ENCODE peak calls at places on chromosomes 11 and 22, in ten cellular contexts. G is A549, T is Caco-2, S is fibroblast of villous mesenchyme, K is HTR-8/SVneo, N is EL, Q is skeletal muscle cell, R is activated T-cell treated with anti-CD3 and anti-CD28 coated beads for 48 hours, J is glutamatergic neuron, D is WTC11. H is an unnamed sample.

GRCh38 chr11:132123854-132124835 is 753.7 kb downstream of the NTM start:
- DNase-seq in G (no peak), T (no peak), S (no peak), K (no peak), N (no peak), Q (no peak), R (no peak), J (no peak), D (peak), H (no peak)

GRCh38 chr22:30204742-30205111 is 41.8 kb downstream of the LIF start:
- DNase-seq in G (no peak), T (no peak), S (peak), K (no peak), N (peak), Q (peak), R (no peak), J (no peak), D (no peak), H (no peak)

GRCh38 chr22:50622723-50623327 is 5.1 kb downstream of the ARSA start:
- DNase-seq in G (no peak), T (peak), S (no peak), K (no peak), N (no peak), Q (no peak), R (no peak), J (no peak), D (no peak), H (peak)

GRCh38 chr11:58578136-58578634 is 678 bp upstream of the ZFP91 start:
- DNase-seq in G (peak), T (peak), S (peak), K (peak), N (peak), Q (peak), R (peak), J (peak), D (peak), H (peak)

GRCh38 chr22:46758867-46759290 is 3.6 kb upstream of the TBC1D22A start:
- DNase-seq in G (peak), T (peak), S (peak), K (peak), N (peak), Q (no peak), R (no peak), J (peak), D (peak), H (peak)

GRCh38 chr22:21947040-21948014 is 5.3 kb downstream of the PPM1F start:
- DNase-seq in G (peak), T (no peak), S (peak), K (no peak), N (peak), Q (no peak), R (no peak), J (no peak), D (peak), H (peak)

GRCh38 chr22:35842954-35843353 is 125.3 kb downstream of the APOL5 start:
- DNase-seq in G (peak), T (peak), S (peak), K (peak), N (peak), Q (no peak), R (no peak), J (peak), D (peak), H (peak)

GRCh38 chr11:35968386-35969088 is 24.7 kb downstream of the LDLRAD3 start:
- DNase-seq in G (no peak), T (no peak), S (no peak), K (no peak), N (no peak), Q (peak), R (no peak), J (no peak), D (no peak), H (no peak)

GRCh38 chr22:33565580-33565995 is 354.7 kb downstream of the LARGE1 start:
- DNase-seq in G (no peak), T (no peak), S (no peak), K (no peak), N (no peak), Q (no peak), R (peak), J (no peak), D (no peak), H (no peak)

GRCh38 chr11:2990617-2991476 is 1.3 kb downstream of the NAP1L4 start:
- DNase-seq in G (peak), T (peak), S (peak), K (no peak), N (peak), Q (no peak), R (peak), J (no peak), D (no peak), H (peak)

GRCh38 chr11:72969894-72970335 is 155.7 kb downstream of the ATG16L2 start:
- DNase-seq in G (no peak), T (no peak), S (peak), K (peak), N (peak), Q (peak), R (no peak), J (no peak), D (no peak), H (no peak)

GRCh38 chr22:49659924-49660315 is 167.8 kb downstream of the BRD1 start:
- DNase-seq in G (no peak), T (peak), S (no peak), K (no peak), N (no peak), Q (no peak), R (no peak), J (no peak), D (peak), H (no peak)

GRCh38 chr11:78166832-78167469 is 21.5 kb downstream of the KCTD21 start:
- DNase-seq in G (no peak), T (no peak), S (peak), K (no peak), N (no peak), Q (no peak), R (no peak), J (no peak), D (no peak), H (no peak)

GRCh38 chr11:75853971-75854370 is 39.0 kb downstream of the UVRAG start:
- DNase-seq in G (no peak), T (no peak), S (no peak), K (no peak), N (no peak), Q (no peak), R (no peak), J (no peak), D (no peak), H (no peak)

GRCh38 chr11:111299111-111300026 is 1.0 kb downstream of the POU2AF3 start:
- DNase-seq in G (peak), T (peak), S (peak), K (peak), N (peak), Q (no peak), R (no peak), J (peak), D (peak), H (peak)

GRCh38 chr11:69055598-69056516 is 7.1 kb downstream of the TPCN2 start:
- DNase-seq in G (no peak), T (no peak), S (no peak), K (no peak), N (no peak), Q (no peak), R (peak), J (no peak), D (no peak), H (no peak)

GRCh38 chr11:63445720-63446119 is 45.2 kb downstream of the PLAAT5 start:
- DNase-seq in G (no peak), T (no peak), S (peak), K (no peak), N (peak), Q (peak), R (peak), J (no peak), D (no peak), H (no peak)

GRCh38 chr11:114280696-114281095 is 15.5 kb upstream of the NNMT start:
- DNase-seq in G (peak), T (peak), S (peak), K (peak), N (peak), Q (peak), R (no peak), J (peak), D (peak), H (peak)

GRCh38 chr11:114651145-114651718 is 27.1 kb upstream of the NXPE2 start:
- DNase-seq in G (no peak), T (no peak), S (no peak), K (no peak), N (no peak), Q (no peak), R (no peak), J (no peak), D (no peak), H (no peak)

GRCh38 chr11:72430743-72431570 is 3.4 kb downstream of the CLPB start:
- DNase-seq in G (peak), T (peak), S (peak), K (peak), N (peak), Q (no peak), R (no peak), J (peak), D (peak), H (peak)

GRCh38 chr11:132058211-132058772 is 687.9 kb downstream of the NTM start:
- DNase-seq in G (no peak), T (no peak), S (peak), K (no peak), N (peak), Q (no peak), R (no peak), J (no peak), D (no peak), H (no peak)

GRCh38 chr11:99818991-99819390 is 798.2 kb downstream of the CNTN5 start:
- DNase-seq in G (no peak), T (no peak), S (no peak), K (no peak), N (no peak), Q (no peak), R (no peak), J (no peak), D (no peak), H (no peak)

GRCh38 chr11:73317373-73317772 is 9.3 kb downstream of the ARHGEF17 start:
- DNase-seq in G (no peak), T (no peak), S (no peak), K (no peak), N (no peak), Q (no peak), R (no peak), J (no peak), D (no peak), H (no peak)

GRCh38 chr11:33687733-33688479 is 12.7 kb downstream of the C11orf91 start:
- DNase-seq in G (peak), T (peak), S (peak), K (peak), N (peak), Q (no peak), R (no peak), J (peak), D (peak), H (peak)

GRCh38 chr11:19642759-19643158 is 69.9 kb upstream of the NAV2 start:
- DNase-seq in G (no peak), T (no peak), S (no peak), K (no peak), N (no peak), Q (no peak), R (no peak), J (no peak), D (no peak), H (no peak)

H was measured in HuH-7.